ENCODE peak calls at places on chromosome 6, in ten cellular contexts. G is NAMALWA, R is hypothalamus, C is endothelial cell, I is GM12865, L is naive B cell, B is H54, Q is mucosa of gallbladder, T is foreskin fibroblast, S is tibial artery. F is an unnamed sample.

GRCh38 chr6:138378463-138378862 is 758 bp downstream of the SMIM28 start:
- DNase-seq in G (no peak), Q (no peak), B (no peak), T (no peak), C (no peak), S (no peak), I (no peak), L (no peak), R (no peak), F (no peak)

GRCh38 chr6:48144024-48144423 is 33.0 kb upstream of the PTCHD4 start:
- DNase-seq in T (no peak), L (no peak), R (no peak), I (no peak), Q (no peak), B (no peak), S (no peak), G (no peak), C (no peak), F (no peak)

GRCh38 chr6:128950864-128951263 is 67.9 kb downstream of the LAMA2 start:
- DNase-seq in I (no peak), C (no peak), G (no peak), L (no peak), R (no peak), Q (no peak), B (no peak), T (no peak), S (no peak), F (no peak)

GRCh38 chr6:106360989-106361430 is 493 bp downstream of the CRYBG1 start:
- DNase-seq in R (no peak), C (peak), Q (no peak), T (no peak), L (peak), I (peak), G (no peak), B (no peak), S (no peak), F (peak)

GRCh38 chr6:28011716-28012115 is 54.7 kb downstream of the OR2B6 start:
- DNase-seq in R (no peak), L (no peak), G (no peak), Q (no peak), S (no peak), C (no peak), T (no peak), B (no peak), I (no peak), F (no peak)

GRCh38 chr6:123208111-123208510 is 212.1 kb downstream of the CLVS2 start:
- DNase-seq in R (no peak), I (no peak), C (no peak), L (no peak), B (no peak), T (no peak), G (no peak), S (no peak), Q (no peak), F (no peak)

GRCh38 chr6:126063512-126064146 is 77.3 kb downstream of the TRMT11 start:
- DNase-seq in Q (no peak), C (no peak), G (no peak), I (no peak), R (no peak), L (no peak), B (no peak), S (no peak), T (peak), F (no peak)

GRCh38 chr6:3292431-3293197 is 33.9 kb downstream of the PSMG4 start:
- DNase-seq in S (peak), B (no peak), G (no peak), R (no peak), L (no peak), T (no peak), Q (no peak), I (no peak), C (no peak), F (no peak)

GRCh38 chr6:119348308-119349040 is 1.1 kb downstream of the MAN1A1 start:
- DNase-seq in R (no peak), S (peak), G (peak), T (peak), C (peak), I (peak), B (no peak), Q (peak), L (peak), F (peak)

F was measured in T47D.